ENCODE peak calls at places on chromosomes 2 and 18, in five cellular contexts. J is mammary epithelial cell, M is neural crest cell, D is foreskin fibroblast, P is OCI-LY7. K is an unnamed sample.

GRCh38 chr2:55718165-55719008 is 24.7 kb upstream of the PNPT1 start:
- DNase-seq in J (peak; percentile 52), M (peak; percentile 67), D (peak; percentile 86), P (peak; percentile 76), K (peak; percentile 37)

GRCh38 chr18:49694402-49694801 is 118.9 kb downstream of the ACAA2 start:
- DNase-seq in J (no peak), M (no peak), D (no peak), P (no peak), K (no peak)

GRCh38 chr2:134367216-134367615 is 113.3 kb downstream of the MGAT5 start:
- DNase-seq in J (no peak), M (no peak), D (no peak), P (no peak), K (no peak)

GRCh38 chr2:157838442-157839161 is 37.5 kb downstream of the ACVR1 start:
- DNase-seq in J (peak; percentile 79), M (no peak), D (peak; percentile 88), P (no peak), K (peak; percentile 84)

GRCh38 chr2:236674646-236675045 is 105.0 kb downstream of the ACKR3 start:
- DNase-seq in J (no peak), M (no peak), D (no peak), P (no peak), K (no peak)

GRCh38 chr2:51717318-51717717 is 685.4 kb upstream of the NRXN1 start:
- DNase-seq in J (peak; percentile 27), M (no peak), D (peak; percentile 80), P (no peak), K (peak; percentile 9)

GRCh38 chr2:224157655-224158054 is 118.6 kb upstream of the SERPINE2 start:
- DNase-seq in J (no peak), M (no peak), D (no peak), P (no peak), K (no peak)

GRCh38 chr18:59898093-59898492 is 1.7 kb upstream of the PMAIP1 start:
- DNase-seq in J (no peak), M (no peak), D (no peak), P (no peak), K (no peak)

GRCh38 chr2:232478571-232479340 is 8.9 kb downstream of the ECEL1 start:
- DNase-seq in J (no peak), M (no peak), D (no peak), P (no peak), K (no peak)

GRCh38 chr2:96527052-96527964 is 9.2 kb upstream of the ARID5A start:
- DNase-seq in J (no peak), M (peak; percentile 53), D (peak; percentile 67), P (no peak), K (no peak)

GRCh38 chr2:191195021-191195420 is 44.2 kb upstream of the STAT4 start:
- DNase-seq in J (no peak), M (no peak), D (peak; percentile 47), P (no peak), K (no peak)

DNA sequence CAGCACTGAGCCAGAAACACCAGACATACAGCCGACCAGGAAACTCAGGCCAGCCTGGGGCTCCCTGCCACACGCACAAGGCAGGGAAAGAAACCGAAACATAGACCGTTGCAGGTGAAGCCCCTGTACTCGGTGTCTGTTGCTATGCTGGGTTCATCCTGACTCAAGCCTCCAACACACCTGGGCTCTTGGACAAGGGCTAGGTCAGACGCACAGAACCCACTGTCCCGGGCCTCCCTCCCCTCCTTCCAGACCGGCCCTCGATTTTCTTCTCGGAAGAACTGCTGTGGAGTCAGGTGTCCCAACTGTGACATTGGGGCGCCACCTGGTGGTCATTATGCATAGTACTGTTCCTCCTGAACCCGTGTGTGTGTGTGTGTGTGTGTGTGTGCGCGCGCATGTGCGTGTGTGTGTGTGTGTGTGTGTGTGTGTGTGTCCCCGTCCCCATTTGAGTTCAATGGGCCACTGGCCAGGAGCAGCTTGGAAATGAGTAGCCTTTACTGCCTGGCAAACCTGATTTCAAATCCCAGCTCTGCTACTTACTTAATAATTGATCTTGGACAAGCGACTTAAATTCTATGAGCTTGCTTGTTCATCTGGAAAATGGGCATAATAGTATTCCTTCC is 55.4 kb upstream of the GLI2 start:
- DNase-seq in J (peak; percentile 67), M (peak; percentile 84), D (peak; percentile 93), P (peak; percentile 82), K (peak; percentile 62)
- TF ChIP-seq CTCF in J (peak; percentile 55), M (peak; percentile 67), D (peak; percentile 48), P (peak; percentile 85), K (peak; percentile 80)

DNA sequence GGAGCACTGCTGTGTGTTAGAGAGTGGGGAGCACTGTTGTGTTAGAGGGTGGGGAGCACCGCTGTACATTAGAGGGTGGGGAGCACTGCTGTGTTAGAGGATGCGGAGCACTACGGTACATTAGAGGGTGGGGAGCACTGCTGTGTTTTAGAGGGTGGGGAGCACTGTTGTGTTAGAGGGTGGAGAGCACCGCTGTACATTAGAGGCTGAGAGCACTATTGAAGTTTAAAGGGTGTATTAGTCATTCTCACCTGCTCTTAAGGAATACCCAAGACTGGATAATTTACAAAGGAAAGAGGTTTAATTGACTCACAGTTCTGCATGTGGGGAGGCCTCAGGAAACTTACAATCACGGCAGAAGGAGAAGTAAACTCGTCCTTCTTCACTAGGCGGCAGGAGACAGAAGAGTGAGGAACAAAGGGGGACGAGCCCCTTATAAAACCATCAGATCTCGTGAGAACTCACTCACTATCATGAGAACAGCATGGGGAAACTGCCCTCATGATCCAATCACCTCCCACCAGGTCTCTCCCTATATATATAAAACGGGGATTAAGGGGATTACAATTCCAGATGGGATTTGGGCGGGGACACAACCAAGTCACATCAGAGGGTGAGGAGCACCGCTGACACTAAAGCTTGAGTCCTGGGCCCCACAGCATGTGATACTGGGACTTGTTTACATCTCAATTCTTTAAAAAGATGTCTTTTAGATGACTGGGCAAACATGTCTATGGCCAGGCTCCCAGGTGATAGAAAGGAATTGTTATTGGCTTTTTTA is 19.5 kb upstream of the AGXT start:
- DNase-seq in J (no peak), M (no peak), D (no peak), P (no peak), K (no peak)
- TF ChIP-seq CTCF in J (no peak), M (no peak), D (no peak), P (no peak), K (no peak)

DNA sequence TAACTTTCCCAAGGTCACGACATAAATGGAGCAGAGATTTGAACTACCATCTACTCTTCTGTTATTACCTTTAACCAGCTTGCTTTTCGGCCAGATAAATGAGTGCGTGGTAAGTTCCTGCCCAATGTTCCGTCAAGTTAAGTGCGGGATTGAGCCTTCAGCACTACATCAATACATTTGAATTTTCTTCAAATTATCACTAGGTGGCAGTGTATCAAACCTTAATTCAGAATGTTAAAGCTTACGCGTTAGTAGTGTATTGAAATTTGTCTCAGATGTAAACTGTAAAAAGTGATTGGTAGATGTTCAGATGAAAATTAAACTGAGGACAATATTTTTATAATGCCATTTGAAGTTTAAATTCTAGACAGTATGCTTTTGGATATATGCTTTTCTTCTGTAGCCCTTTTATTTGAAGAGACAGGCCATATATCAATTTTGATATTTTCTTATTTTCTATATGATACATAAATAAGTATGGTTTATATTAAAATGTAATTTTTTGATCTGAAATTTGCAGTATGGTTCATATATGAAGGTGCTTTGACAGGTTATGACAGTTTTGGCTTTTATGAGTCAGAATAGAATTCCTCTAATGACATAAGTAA is 681.3 kb downstream of the ADCYAP1 start:
- DNase-seq in J (peak; percentile 13), M (peak; percentile 1), D (peak; percentile 11), P (peak; percentile 38), K (peak; percentile 28)
- TF ChIP-seq CTCF in J (peak; percentile 25), M (peak; percentile 71), D (no peak), P (peak; percentile 82), K (peak; percentile 57)

GRCh38 chr2:74104839-74105238 is 42.9 kb downstream of the BOLA3 start:
- DNase-seq in J (no peak), M (no peak), D (peak; percentile 20), P (no peak), K (no peak)
- TF ChIP-seq CTCF in J (no peak), M (no peak), D (peak; percentile 8), P (peak; percentile 50), K (peak; percentile 50)

GRCh38 chr2:72895154-72895553 is 7.9 kb downstream of the SPR start:
- DNase-seq in J (no peak), M (no peak), D (no peak), P (no peak), K (no peak)

GRCh38 chr2:72894466-72894865 is 7.3 kb downstream of the SPR start:
- DNase-seq in J (peak; percentile 42), M (no peak), D (no peak), P (no peak), K (peak; percentile 65)

GRCh38 chr2:72892506-72893173 is 5.4 kb downstream of the SPR start:
- DNase-seq in J (peak; percentile 41), M (peak; percentile 56), D (peak; percentile 91), P (peak; percentile 70), K (peak; percentile 39)

GRCh38 chr2:72895759-72896281 is 8.6 kb downstream of the SPR start:
- DNase-seq in J (no peak), M (no peak), D (peak; percentile 75), P (no peak), K (peak; percentile 67)

GRCh38 chr2:72893594-72894319 is 6.5 kb downstream of the SPR start:
- DNase-seq in J (peak; percentile 49), M (peak; percentile 66), D (peak; percentile 85), P (peak; percentile 49), K (no peak)
- TF ChIP-seq CTCF in J (peak; percentile 81), M (peak; percentile 69), D (peak; percentile 85), P (peak; percentile 67), K (peak; percentile 80)

GRCh38 chr2:159561242-159561641 is 55.1 kb downstream of the BAZ2B start:
- DNase-seq in J (no peak), M (no peak), D (no peak), P (no peak), K (no peak)

GRCh38 chr2:159555651-159556392 is 60.5 kb downstream of the BAZ2B start:
- DNase-seq in J (no peak), M (no peak), D (no peak), P (no peak), K (no peak)

GRCh38 chr2:159559034-159559433 is 57.3 kb downstream of the BAZ2B start:
- DNase-seq in J (no peak), M (no peak), D (no peak), P (no peak), K (no peak)

GRCh38 chr2:159558479-159558878 is 57.9 kb downstream of the BAZ2B start:
- DNase-seq in J (no peak), M (no peak), D (no peak), P (no peak), K (no peak)

GRCh38 chr2:159557437-159558034 is 58.8 kb downstream of the BAZ2B start:
- DNase-seq in J (peak; percentile 40), M (no peak), D (no peak), P (peak; percentile 6), K (no peak)
- TF ChIP-seq CTCF in J (peak; percentile 57), M (no peak), D (peak; percentile 22), P (peak; percentile 40), K (peak; percentile 77)

DNA sequence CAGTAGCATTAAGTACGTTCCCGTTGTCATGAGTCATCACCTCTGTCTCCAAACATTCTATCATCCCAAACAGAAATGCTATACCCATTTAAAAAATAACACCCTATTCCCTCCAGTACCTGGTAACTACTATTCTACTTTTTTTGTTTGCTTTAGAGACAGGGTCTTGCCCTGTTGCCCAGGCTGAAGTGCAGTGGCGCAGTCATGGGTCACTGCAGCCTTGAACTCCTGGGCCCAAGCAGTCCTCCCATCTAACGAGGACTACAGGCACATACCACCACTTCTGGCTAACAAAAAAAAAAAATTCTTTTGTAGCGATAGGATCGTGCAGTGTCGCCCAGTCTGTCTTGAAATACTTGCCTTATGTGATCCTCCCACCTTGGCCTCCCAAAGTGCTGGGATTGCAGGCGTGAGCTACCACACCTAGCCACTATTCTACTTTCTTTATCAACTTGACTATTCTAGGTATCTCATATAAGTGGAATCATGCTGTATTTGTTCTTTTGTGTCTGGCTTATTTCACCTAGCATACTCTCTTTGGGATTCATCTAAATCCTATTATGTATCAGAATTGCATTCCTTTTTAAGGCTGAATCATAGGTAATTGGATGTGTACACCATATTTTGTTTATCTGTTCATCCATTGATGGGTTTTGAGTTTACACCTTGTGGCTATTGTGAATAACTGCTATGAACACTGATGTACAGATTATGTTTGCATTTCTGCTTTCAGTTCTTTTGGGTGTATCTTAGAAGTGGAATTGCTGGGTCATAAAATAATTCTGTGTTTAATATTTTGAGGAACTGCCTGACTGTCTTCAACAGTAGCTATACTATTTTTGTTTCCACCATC is 14.4 kb downstream of the ZCCHC2 start:
- DNase-seq in J (no peak), M (no peak), D (no peak), P (no peak), K (no peak)
- TF ChIP-seq CTCF in J (no peak), M (no peak), D (no peak), P (no peak), K (no peak)

K was measured in foreskin keratinocyte.